ENCODE peak calls at places on chromosomes 11 and 22, in four cellular contexts. Y is HCT116, G is K562, L is H1. R is an unnamed sample.

GRCh38 chr22:40325315-40325714 is 21.0 kb upstream of the ADSL start:
- DNase-seq in Y (no peak), G (no peak), L (no peak), R (no peak)

GRCh38 chr11:94787798-94788197 is 19.6 kb downstream of the AMOTL1 start:
- DNase-seq in Y (no peak), G (peak), L (no peak), R (no peak)

GRCh38 chr11:124961972-124962609 is 8.1 kb downstream of the CCDC15 start:
- DNase-seq in Y (peak), G (peak), L (no peak), R (peak)

GRCh38 chr22:35921777-35922176 is 106.8 kb downstream of the RBFOX2 start:
- DNase-seq in Y (peak), G (peak), L (peak), R (peak)

GRCh38 chr11:128323381-128323780 is 264.0 kb downstream of the ETS1 start:
- DNase-seq in Y (no peak), G (no peak), L (no peak), R (no peak)

GRCh38 chr11:65401073-65401802 is 14.8 kb downstream of the FRMD8 start:
- DNase-seq in Y (no peak), G (peak), L (no peak), R (no peak)

GRCh38 chr11:35622070-35622469 is 3.8 kb downstream of the FJX1 start:
- DNase-seq in Y (no peak), G (no peak), L (no peak), R (peak)

GRCh38 chr11:75719089-75719638 is 1.5 kb downstream of the MOGAT2 start:
- DNase-seq in Y (no peak), G (no peak), L (no peak), R (no peak)

GRCh38 chr22:47724030-47724429 is 961.6 kb downstream of the TBC1D22A start:
- DNase-seq in Y (no peak), G (no peak), L (no peak), R (no peak)

GRCh38 chr22:28282346-28282745 is 363.3 kb upstream of the PITPNB start:
- DNase-seq in Y (no peak), G (no peak), L (no peak), R (no peak)

GRCh38 chr22:26904483-26904882 is 247.1 kb downstream of the MIAT start:
- DNase-seq in Y (no peak), G (no peak), L (no peak), R (no peak)

GRCh38 chr11:128803440-128803839 is 63.7 kb downstream of the KCNJ1 start:
- DNase-seq in Y (no peak), G (no peak), L (no peak), R (no peak)

GRCh38 chr11:77107950-77108349 is 5.3 kb downstream of the OMP start:
- DNase-seq in Y (peak), G (no peak), L (no peak), R (no peak)

GRCh38 chr11:69972351-69972802 is 105.7 kb upstream of the ANO1 start:
- DNase-seq in Y (no peak), G (no peak), L (no peak), R (no peak)

GRCh38 chr11:25327656-25328055 is 830.8 kb downstream of the LUZP2 start:
- DNase-seq in Y (no peak), G (no peak), L (no peak), R (no peak)

GRCh38 chr22:22038178-22038880 is 55.7 kb upstream of the TOP3B start:
- DNase-seq in Y (no peak), G (no peak), L (peak), R (no peak)

GRCh38 chr11:61154528-61154927 is 6.7 kb downstream of the VPS37C start:
- DNase-seq in Y (no peak), G (no peak), L (no peak), R (no peak)

GRCh38 chr22:46829140-46829891 is 66.9 kb downstream of the TBC1D22A start:
- DNase-seq in Y (no peak), G (no peak), L (peak), R (no peak)

DNA sequence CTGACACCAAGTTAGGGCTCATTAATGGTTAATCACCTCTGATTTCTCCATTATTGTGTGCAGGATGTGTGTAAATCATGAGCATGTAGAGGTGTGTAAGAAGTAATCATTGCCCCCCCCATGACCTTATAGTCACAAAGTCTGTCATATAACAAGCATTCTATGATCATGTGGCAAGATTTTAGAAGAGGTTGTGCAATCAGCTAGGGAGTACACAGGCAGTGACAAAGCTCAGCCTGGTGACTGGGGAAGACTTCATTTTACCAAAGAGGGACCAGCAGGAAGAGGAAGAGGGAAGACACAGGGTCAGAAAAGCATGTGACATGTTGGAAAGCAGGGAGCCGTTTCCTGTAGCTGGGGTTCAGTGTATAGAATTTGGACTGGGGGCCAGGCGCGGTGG is 176.5 kb upstream of the LARGE1 start:
- DNase-seq in Y (no peak), G (no peak), L (no peak), R (no peak)
- TF ChIP-seq JUND in Y (no peak), G (no peak), L (no peak), R (no peak)

GRCh38 chr11:33716236-33716635 is 15.6 kb upstream of the C11orf91 start:
- DNase-seq in Y (no peak), G (peak), L (no peak), R (no peak)
- TF ChIP-seq JUND in Y (no peak), G (no peak), L (no peak), R (no peak)

GRCh38 chr11:113643701-113644100 is 62.4 kb downstream of the TMPRSS5 start:
- DNase-seq in Y (no peak), G (no peak), L (no peak), R (no peak)

GRCh38 chr11:113644605-113645004 is 61.5 kb downstream of the TMPRSS5 start:
- DNase-seq in Y (no peak), G (peak), L (no peak), R (no peak)

GRCh38 chr11:113647108-113647507 is 59.0 kb downstream of the TMPRSS5 start:
- DNase-seq in Y (no peak), G (peak), L (no peak), R (no peak)

GRCh38 chr11:113647856-113648255 is 58.3 kb downstream of the TMPRSS5 start:
- DNase-seq in Y (no peak), G (no peak), L (no peak), R (no peak)

DNA sequence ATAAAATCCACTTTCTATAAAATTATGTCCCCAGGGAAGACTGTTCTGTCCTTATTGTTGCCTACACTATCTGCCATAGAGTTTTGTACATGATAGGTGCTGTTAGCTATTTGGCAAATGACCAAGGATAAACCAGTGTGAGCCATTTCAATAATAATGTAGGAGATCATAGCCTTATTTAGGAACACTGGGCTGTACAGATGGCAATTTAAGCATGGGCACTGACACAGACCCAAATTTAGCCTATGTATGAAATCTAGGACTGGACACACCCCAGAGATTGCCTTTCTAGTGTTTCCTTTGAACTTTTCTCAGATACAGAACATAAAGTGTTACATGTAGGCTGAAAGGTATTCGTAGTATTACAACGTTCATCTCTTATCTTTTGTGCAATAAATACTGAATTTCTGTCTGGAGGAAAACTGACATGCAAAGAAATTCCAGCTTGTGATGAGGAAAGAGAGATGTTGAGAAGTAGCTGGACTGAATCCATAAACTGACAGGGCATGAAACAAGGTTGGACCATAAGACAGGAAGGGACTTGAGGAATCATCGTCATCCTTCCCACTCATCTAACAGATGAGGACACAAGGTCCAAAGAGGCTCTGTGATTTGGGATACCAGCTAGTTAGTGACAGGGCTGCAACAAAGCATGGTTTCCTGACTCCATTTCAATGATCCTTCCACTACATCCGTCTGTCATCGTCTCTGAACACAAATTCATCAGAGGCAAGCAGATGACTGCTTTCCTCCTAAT is 60.3 kb downstream of the TMPRSS5 start:
- DNase-seq in Y (no peak), G (no peak), L (no peak), R (no peak)
- TF ChIP-seq JUND in Y (no peak), G (no peak), L (no peak), R (no peak)

GRCh38 chr22:30202531-30203006 is 44.0 kb downstream of the LIF start:
- DNase-seq in Y (no peak), G (no peak), L (no peak), R (no peak)
- TF ChIP-seq JUND in Y (no peak), G (no peak), L (no peak), R (no peak)

GRCh38 chr11:71447791-71448256 is 369 bp downstream of the DHCR7 start:
- DNase-seq in Y (no peak), G (peak), L (peak), R (peak)
- TF ChIP-seq JUND in Y (no peak), G (no peak), L (no peak), R (no peak)

DNA sequence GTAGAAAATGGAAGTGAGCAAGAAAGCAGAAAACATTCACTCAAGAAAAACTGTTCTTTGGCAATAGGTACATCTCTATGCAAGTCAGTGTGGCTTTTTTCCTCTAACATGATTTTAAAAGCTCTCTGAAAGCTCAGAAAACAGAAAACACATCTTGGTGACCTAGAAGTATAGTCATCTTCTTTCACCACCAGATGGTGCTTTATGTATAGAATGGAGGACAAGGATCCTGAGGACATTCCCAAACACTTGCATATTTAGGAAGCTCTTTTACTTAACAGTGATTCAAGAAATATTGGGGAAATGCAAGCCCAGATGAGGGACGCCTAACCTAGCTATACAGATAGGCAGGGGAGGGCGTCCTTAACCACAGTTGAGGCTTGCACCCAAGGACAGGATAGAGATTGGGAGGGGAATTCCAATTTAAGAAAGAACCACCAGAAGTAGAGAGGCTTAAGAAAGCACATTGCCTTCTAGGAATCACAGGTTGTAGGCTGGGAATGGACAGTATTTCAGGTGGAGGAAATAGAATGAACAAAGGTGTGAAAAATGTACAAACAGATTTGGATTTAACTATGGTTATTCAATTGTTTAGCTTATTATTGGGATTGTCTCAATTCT is 13.8 kb upstream of the CCDC81 start:
- DNase-seq in Y (peak), G (peak), L (no peak), R (peak)
- TF ChIP-seq JUND in Y (no peak), G (no peak), L (no peak), R (no peak)

DNA sequence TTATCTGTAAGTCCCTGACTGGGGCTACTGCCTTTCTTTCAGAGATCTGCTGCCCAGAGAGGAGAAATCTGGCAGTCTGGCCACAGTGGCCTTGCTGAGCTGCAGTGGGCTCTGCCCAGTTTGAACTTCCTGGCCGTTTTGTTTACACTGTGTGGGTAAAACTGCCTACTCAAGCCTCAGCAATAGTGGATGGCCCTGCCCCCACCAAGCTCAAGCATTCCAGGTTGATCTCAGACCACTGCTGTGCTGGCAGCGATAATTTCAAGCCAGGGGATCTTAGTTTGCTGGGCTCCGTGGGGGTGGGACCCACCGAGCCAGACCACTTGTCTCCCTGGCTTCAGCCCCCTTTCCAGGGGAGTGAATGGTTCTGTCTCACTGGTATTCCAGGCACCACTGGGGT is 117.5 kb downstream of the TRPC6 start:
- DNase-seq in Y (no peak), G (no peak), L (peak), R (peak)
- TF ChIP-seq JUND in Y (no peak), G (no peak), L (no peak), R (no peak)